ENCODE peak calls at places on chromosome 20, in nine cellular contexts. T is bronchial epithelial cell; S is A549; V is endodermal cell; L is GM20000; X is CD4-positive, alpha-beta T cell; E is tibial nerve; C is mesothelial cell of epicardium; B is tibial artery. A is an unnamed sample.

GRCh38 chr20:31674895-31675827 is 37.4 kb downstream of the COX4I2 start:
- DNase-seq in X (peak; percentile 66), V (no peak), L (peak; percentile 56), C (no peak), T (peak; percentile 82), E (no peak), S (no peak), B (peak; percentile 81), A (no peak)

GRCh38 chr20:38173237-38174156 is 8.4 kb upstream of the TGM2 start:
- DNase-seq in S (peak; percentile 92), L (no peak), B (peak; percentile 91), E (no peak), T (peak; percentile 92), C (no peak), V (no peak), X (no peak), A (peak; percentile 44)

GRCh38 chr20:17898548-17898994 is 70.0 kb downstream of the SNX5 start:
- DNase-seq in S (peak; percentile 73), B (peak; percentile 83), E (peak; percentile 72), T (peak; percentile 60), L (peak; percentile 66), C (peak; percentile 75), V (peak; percentile 90), X (peak; percentile 61), A (peak; percentile 77)

GRCh38 chr20:5557123-5557522 is 193.1 kb upstream of the SHLD1 start:
- DNase-seq in X (peak; percentile 52), B (no peak), T (peak; percentile 42), V (peak; percentile 88), E (peak; percentile 21), L (peak; percentile 36), S (peak; percentile 78), C (no peak), A (no peak)

GRCh38 chr20:21505161-21505809 is 8.6 kb downstream of the NKX2-2 start:
- DNase-seq in B (no peak), T (no peak), E (peak; percentile 42), L (peak; percentile 88), V (peak; percentile 96), C (peak; percentile 94), X (peak; percentile 87), S (peak; percentile 70), A (peak; percentile 62)

GRCh38 chr20:45070932-45071632 is 29.8 kb downstream of the KCNS1 start:
- DNase-seq in X (no peak), B (no peak), C (no peak), T (peak; percentile 85), L (no peak), E (no peak), S (no peak), V (no peak), A (no peak)

GRCh38 chr20:62605996-62606395 is 36.3 kb upstream of the SLCO4A1 start:
- DNase-seq in B (no peak), E (no peak), T (no peak), X (no peak), V (no peak), S (no peak), C (no peak), L (no peak), A (no peak)

GRCh38 chr20:59800309-59800708 is 133.1 kb downstream of the SYCP2 start:
- DNase-seq in V (no peak), T (no peak), E (no peak), L (no peak), X (no peak), C (no peak), S (no peak), B (no peak), A (no peak)

GRCh38 chr20:711526-711925 is 35.9 kb upstream of the SCRT2 start:
- DNase-seq in E (no peak), B (no peak), C (no peak), T (no peak), V (no peak), S (no peak), L (no peak), X (no peak), A (no peak)

GRCh38 chr20:34268145-34268544 is 26.9 kb downstream of the ASIP start:
- DNase-seq in X (no peak), L (no peak), T (no peak), S (no peak), C (no peak), E (no peak), V (no peak), B (no peak), A (no peak)

GRCh38 chr20:34274694-34275093 is 28.5 kb downstream of the AHCY start:
- DNase-seq in X (no peak), E (no peak), C (no peak), B (no peak), S (no peak), L (no peak), V (no peak), T (no peak), A (no peak)

GRCh38 chr20:34271961-34272360 is 30.7 kb downstream of the ASIP start:
- DNase-seq in V (no peak), T (no peak), C (no peak), B (no peak), L (no peak), X (no peak), E (no peak), S (no peak), A (no peak)

GRCh38 chr20:34268851-34269668 is 27.8 kb downstream of the ASIP start:
- DNase-seq in V (peak; percentile 82), L (peak; percentile 38), T (no peak), X (peak; percentile 44), C (peak; percentile 48), E (no peak), B (no peak), S (no peak), A (no peak)

DNA sequence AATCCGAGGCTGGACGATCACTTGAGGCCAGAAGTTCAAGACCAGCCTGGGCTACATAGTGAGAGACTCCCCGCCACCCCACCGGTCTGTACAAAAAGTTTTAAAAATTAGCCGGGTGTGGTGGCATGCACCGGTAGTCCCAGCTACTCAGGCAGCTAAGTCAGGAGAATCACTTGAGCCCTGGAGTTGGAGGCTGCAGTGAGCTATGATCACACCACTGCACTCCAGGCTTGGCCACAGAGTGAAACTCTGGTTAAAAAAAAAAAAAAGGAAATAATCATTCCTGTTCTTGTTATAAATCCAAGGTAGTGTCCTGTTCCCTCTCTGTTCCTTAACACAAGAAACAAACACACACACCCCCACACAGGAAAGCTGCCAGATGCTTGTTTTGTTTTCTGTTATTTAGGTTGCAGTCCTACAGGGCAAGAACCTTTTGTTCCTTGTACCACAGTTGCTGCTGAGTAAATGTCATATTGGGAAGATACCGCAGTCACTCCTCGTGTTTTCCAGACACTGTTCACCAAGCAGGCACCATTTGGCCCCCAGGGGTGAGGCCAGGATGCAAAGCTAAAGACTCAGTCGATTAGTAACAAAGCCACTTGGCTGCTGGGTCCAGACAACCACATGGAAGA is 28.9 kb downstream of the ASIP start:
- DNase-seq in T (no peak), C (no peak), S (no peak), X (no peak), V (no peak), E (no peak), B (no peak), L (no peak), A (no peak)
- TF ChIP-seq CTCF in T (no peak), C (no peak), S (no peak), X (no peak), V (no peak), E (no peak), B (no peak), L (no peak), A (no peak)

DNA sequence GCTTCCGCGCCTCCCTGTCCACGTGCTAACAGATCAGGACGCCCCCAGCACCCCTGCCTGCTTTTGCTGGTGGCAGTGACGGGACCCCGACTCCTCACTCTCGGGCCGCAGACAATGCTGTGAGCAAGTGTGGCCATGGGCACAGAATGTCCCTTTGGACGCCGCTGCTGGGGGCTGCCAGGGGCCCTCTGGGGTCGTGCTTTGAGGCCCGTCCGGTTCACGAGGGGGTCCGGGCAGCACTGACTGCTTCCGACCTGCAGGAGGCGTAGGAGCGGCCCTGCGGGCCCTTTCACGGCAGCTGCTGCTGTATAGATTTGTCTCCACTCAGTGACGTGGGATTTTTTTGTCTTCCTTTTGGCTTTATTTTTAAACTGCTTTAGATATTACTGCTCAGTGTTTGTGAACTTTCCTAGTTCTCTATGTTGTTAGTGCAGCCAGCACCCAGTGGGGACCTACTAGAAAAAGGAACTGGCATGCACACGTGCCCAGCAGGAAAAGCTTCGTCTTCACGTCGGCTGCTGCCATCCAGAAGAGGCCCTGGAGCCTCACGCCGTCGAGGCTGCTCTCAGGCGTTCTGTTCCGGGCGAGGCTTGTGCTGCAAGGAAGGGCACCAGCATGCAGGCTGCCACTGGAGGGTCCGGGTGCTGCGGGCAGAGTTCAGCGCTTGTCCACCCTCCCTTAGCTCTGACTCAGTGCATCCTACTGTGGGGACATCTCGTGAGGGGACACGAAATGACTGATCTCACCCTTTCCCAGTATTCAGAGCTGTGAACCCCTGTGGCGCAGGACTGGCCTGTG is 21.7 kb downstream of the UCKL1 start:
- DNase-seq in T (no peak), V (peak; percentile 84), B (no peak), L (no peak), X (no peak), E (no peak), C (no peak), S (no peak), A (no peak)
- TF ChIP-seq CTCF in T (peak; percentile 42), V (peak; percentile 83), B (no peak), L (no peak), X (peak; percentile 22), E (no peak), C (peak; percentile 18), S (peak; percentile 3), A (no peak)

DNA sequence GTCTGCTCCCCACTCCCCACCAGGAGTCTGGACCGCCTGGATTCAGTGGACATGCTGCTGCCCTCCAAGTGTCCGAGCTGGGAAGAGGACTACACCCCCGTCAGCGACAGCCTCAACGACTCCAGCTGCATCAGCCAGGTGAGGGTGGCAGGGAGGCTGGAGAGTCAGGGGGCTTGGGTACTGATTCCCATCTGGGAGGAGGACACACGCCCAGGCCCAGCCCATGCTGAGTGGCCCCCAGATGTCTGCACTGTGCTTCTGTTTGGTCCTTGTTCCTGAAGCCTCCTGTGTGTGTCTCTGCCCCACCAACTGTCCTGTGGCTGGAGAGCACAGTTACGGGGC is 101.6 kb upstream of the MYL9 start:
- DNase-seq in B (no peak), X (no peak), C (no peak), L (no peak), V (no peak), E (no peak), S (no peak), T (no peak), A (no peak)
- TF ChIP-seq CTCF in B (no peak), X (peak; percentile 12), C (no peak), L (no peak), V (no peak), E (no peak), S (no peak), T (no peak), A (peak; percentile 3)

GRCh38 chr20:22687676-22688360 is 103.4 kb upstream of the FOXA2 start:
- DNase-seq in E (no peak), B (no peak), X (no peak), T (no peak), V (no peak), L (no peak), C (no peak), S (no peak), A (no peak)
- TF ChIP-seq CTCF in E (no peak), B (no peak), X (no peak), T (no peak), V (no peak), L (no peak), C (no peak), S (no peak), A (no peak)

DNA sequence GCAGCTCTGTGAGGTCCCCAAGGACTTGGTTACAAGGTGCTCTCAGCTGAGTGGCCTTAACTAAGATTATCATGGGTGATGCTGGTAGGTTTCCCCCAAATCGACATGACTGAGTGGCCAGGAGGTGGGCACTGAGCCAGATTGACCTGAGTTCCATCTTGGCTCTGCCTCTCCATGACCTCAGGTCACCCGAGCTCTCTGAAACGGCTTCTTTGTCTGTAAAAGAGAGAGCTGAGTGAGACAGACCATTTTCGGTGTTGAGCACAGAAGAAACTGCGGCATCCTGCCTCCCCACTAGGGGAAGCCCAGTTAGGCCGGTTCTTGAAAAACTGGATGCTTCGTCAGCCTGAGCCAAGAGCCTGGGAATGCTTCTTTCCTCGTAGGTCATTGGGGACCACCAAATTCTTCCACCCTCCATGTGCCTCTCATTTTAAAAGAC is 14.1 kb upstream of the STX16 start:
- DNase-seq in B (peak; percentile 31), V (peak; percentile 68), T (no peak), X (no peak), C (no peak), S (no peak), E (no peak), L (no peak), A (no peak)
- TF ChIP-seq CTCF in B (no peak), V (peak; percentile 62), T (peak; percentile 18), X (no peak), C (peak; percentile 22), S (no peak), E (no peak), L (no peak), A (no peak)

A was measured in omental fat pad.